ENCODE peak calls at places on chromosomes 16 and 17, in four cellular contexts. X is left lung, C is colonic mucosa, W is cardiac muscle cell. I is an unnamed sample. For H3K4me1, the result is how much of the 10 kb centered on the place peaks cover.

GRCh38 chr17:3558603-3559269 is 1.1 kb upstream of the TRPV3 start:
- DNase-seq in X (peak), C (peak), W (no peak), I (peak)

GRCh38 chr17:57985675-57985974 is 2.4 kb downstream of the VEZF1 start:
- DNase-seq in X (no peak), W (no peak), C (no peak), I (no peak)

GRCh38 chr16:26464576-26465266 is 602.0 kb upstream of the C16orf82 start:
- DNase-seq in C (no peak), W (no peak), X (no peak), I (no peak)

GRCh38 chr17:58332720-58333395 is 4.3 kb upstream of the TSPOAP1 start:
- DNase-seq in W (no peak), X (no peak), C (no peak), I (no peak)

GRCh38 chr16:25828510-25828909 is 136.8 kb downstream of the HS3ST4 start:
- DNase-seq in C (no peak), W (no peak), X (no peak), I (no peak)

GRCh38 chr17:64244165-64244564 is 18.9 kb downstream of the TEX2 start:
- DNase-seq in C (no peak), W (peak), X (no peak), I (no peak)

GRCh38 chr16:10678655-10679054 is 16.1 kb downstream of the TEKT5 start:
- DNase-seq in W (no peak), X (no peak), C (no peak), I (no peak)

GRCh38 chr16:57904101-57904500 is 66.8 kb downstream of the CNGB1 start:
- DNase-seq in X (no peak), W (no peak), C (no peak), I (no peak)

GRCh38 chr17:81903896-81904599 is 2.0 kb downstream of the NPB start:
- DNase-seq in C (no peak), X (no peak), W (no peak), I (peak)

GRCh38 chr16:84266451-84266850 is 26.6 kb upstream of the KCNG4 start:
- DNase-seq in C (peak), W (peak), X (no peak), I (no peak)

GRCh38 chr17:58576679-58577367 is 62.4 kb upstream of the MTMR4 start:
- DNase-seq in W (no peak), X (no peak), C (no peak), I (no peak)

GRCh38 chr17:14304222-14304844 is 3.5 kb downstream of the HS3ST3B1 start:
- DNase-seq in C (no peak), X (no peak), W (no peak), I (no peak)

GRCh38 chr16:23640669-23640958 is 496 bp downstream of the PALB2 start:
- DNase-seq in X (no peak), C (peak), W (no peak), I (no peak)

GRCh38 chr16:28061702-28062101 is 1.8 kb downstream of the GSG1L start:
- DNase-seq in X (no peak), W (no peak), C (no peak), I (no peak)

GRCh38 chr17:74516561-74516960 is 14.7 kb downstream of the CD300LB start:
- DNase-seq in C (peak), X (no peak), W (no peak), I (no peak)

GRCh38 chr17:9443811-9444210 is 131.8 kb downstream of the STX8 start:
- DNase-seq in X (no peak), C (no peak), W (no peak), I (no peak)

GRCh38 chr16:67198238-67198734 is 645 bp upstream of the ELMO3 start:
- DNase-seq in W (peak), C (peak), X (peak), I (peak)

GRCh38 chr16:10383626-10384025 is 2.2 kb upstream of the ATF7IP2 start:
- DNase-seq in W (no peak), X (no peak), C (no peak), I (no peak)

GRCh38 chr17:79866791-79867190 is 27.6 kb upstream of the CBX4 start:
- DNase-seq in W (no peak), X (no peak), C (no peak), I (no peak)

GRCh38 chr16:454397-454940 is 29.0 kb downstream of the RAB11FIP3 start:
- DNase-seq in C (no peak), X (no peak), W (no peak), I (no peak)

GRCh38 chr17:80025140-80025539 is 10.5 kb downstream of the TBC1D16 start:
- DNase-seq in W (peak), X (no peak), C (no peak), I (no peak)

GRCh38 chr17:58121925-58122324 is 26.3 kb upstream of the OR4D1 start:
- DNase-seq in X (no peak), C (no peak), W (no peak), I (no peak)

GRCh38 chr16:51500306-51500705 is 349.2 kb upstream of the SALL1 start:
- DNase-seq in X (no peak), C (no peak), W (no peak), I (no peak)

GRCh38 chr17:75350706-75351105 is 54.8 kb downstream of the GRB2 start:
- DNase-seq in W (no peak), C (no peak), X (no peak), I (no peak)

GRCh38 chr17:57445051-57445450 is 188.7 kb downstream of the MSI2 start:
- DNase-seq in W (peak), X (no peak), C (no peak), I (no peak)

GRCh38 chr17:59964455-59965328 is at the start of gene RNFT1:
- DNase-seq in X (peak), C (peak), W (peak), I (peak)

GRCh38 chr16:50822671-50823070 is 80.8 kb downstream of the CYLD start:
- DNase-seq in C (no peak), X (no peak), W (no peak), I (no peak)

GRCh38 chr17:59521465-59522126 is 43.8 kb upstream of the DHX40 start:
- DNase-seq in W (peak), C (peak), X (peak), I (no peak)

GRCh38 chr17:2011421-2012371 is 13.4 kb downstream of the RTN4RL1 start:
- DNase-seq in W (no peak), C (no peak), X (peak), I (no peak)

GRCh38 chr17:78669975-78670518 is 92.9 kb upstream of the DNAH17 start:
- DNase-seq in X (peak), W (no peak), C (no peak), I (peak)

GRCh38 chr17:50638851-50639767 is 4.4 kb downstream of the ABCC3 start:
- DNase-seq in W (no peak), C (peak), X (peak), I (peak)

GRCh38 chr17:70138309-70138865 is 30.9 kb upstream of the KCNJ2 start:
- DNase-seq in X (no peak), C (no peak), W (no peak), I (no peak)

GRCh38 chr16:86910146-86910805 is 331.9 kb downstream of the FOXL1 start:
- DNase-seq in W (no peak), X (no peak), C (no peak), I (no peak)

GRCh38 chr17:79922161-79922569 is 82.9 kb upstream of the CBX4 start:
- DNase-seq in C (peak), W (no peak), X (no peak), I (no peak)

GRCh38 chr17:7045492-7046126 is 1.7 kb upstream of the SLC16A11 start:
- DNase-seq in C (peak), W (peak), X (no peak), I (no peak)

GRCh38 chr16:54867302-54867832 is 63.3 kb upstream of the IRX5 start:
- DNase-seq in W (no peak), X (no peak), C (no peak), I (no peak)

GRCh38 chr16:20849587-20850390 is 43.5 kb downstream of the REXO5 start:
- DNase-seq in W (peak), X (peak), C (peak), I (no peak)

GRCh38 chr17:58321571-58322525 is 6.7 kb downstream of the TSPOAP1 start:
- DNase-seq in W (no peak), C (no peak), X (no peak), I (peak)

GRCh38 chr16:75116081-75116910 is at the start of gene LDHD:
- DNase-seq in X (peak), C (peak), W (peak), I (no peak)

DNA sequence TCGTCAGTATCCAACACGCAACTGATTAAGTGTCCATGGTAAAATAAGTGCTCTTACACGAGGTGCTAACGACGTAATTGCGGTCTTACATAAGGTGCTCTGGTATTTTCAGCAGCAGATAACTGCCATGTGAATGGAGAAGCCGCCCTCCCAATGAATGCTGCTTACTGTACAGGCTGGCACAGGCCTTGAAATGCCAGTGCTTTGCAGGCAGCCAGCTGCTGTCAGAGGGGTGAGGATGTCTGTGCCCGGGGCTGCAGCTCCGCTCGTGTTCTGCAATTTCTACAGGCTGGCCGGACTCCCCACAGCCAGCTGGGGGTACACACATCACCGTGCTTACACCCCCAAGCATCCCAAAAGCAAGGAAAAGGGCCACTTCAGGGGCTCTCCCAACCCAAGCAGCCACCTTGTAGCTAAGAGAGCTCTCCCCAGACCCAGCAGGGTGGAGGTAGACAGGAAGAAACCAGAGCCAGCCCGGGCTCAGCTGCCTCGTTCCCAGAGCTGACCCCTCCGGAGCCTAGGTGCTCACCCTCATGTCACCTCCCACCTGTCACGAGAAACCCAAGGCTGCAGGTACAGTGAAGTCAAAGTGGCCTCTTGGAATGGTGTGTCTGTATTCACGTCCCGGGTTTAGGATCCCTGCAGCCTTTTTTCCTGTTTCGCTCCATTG is 27.1 kb upstream of the RPH3AL start:
- DNase-seq in W (no peak), X (no peak), C (no peak), I (peak)
- H3K4me1 ChIP-seq in W (under half), X (under half), C (under half), I (under half)

DNA sequence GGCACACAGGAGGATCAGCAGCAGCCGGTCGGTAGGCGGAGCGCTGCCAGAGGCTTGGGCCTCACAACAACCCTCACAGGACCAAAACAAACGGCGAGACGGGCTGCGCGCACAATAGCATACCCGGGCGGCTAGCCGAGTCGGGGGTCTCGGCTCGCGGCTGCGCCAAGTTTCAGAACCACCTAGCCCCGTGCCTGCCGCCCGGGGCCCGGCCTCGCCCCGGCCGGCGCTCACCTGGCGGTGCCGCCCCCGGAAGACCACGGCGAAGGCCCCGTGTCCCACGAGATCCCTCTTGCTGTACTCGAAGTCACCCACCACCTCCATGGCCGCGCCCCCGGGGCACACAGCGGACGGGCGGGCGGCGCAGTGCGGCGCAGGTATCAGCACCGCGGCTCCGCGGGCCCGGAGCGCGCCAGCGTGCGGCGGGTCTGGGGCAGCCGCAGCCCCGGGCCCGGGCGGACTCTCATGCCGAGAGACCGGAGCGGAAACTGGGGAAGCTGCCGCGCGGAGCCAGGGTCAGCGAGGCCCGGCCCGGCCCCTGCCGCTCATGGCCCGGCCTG is 562 bp downstream of the ULK2 start:
- DNase-seq in C (peak), W (peak), X (peak), I (peak)
- TF ChIP-seq CTCF in C (no peak), W (peak), X (no peak), I (no peak)

GRCh38 chr17:77443743-77444260 is 303.0 kb downstream of the SEC14L1 start:
- DNase-seq in C (no peak), W (no peak), X (no peak), I (no peak)

GRCh38 chr17:77444653-77445029 is 303.9 kb downstream of the SEC14L1 start:
- DNase-seq in C (peak), W (no peak), X (no peak), I (no peak)

GRCh38 chr17:77445030-77445907 is 304.5 kb downstream of the SEC14L1 start:
- DNase-seq in W (no peak), X (peak), C (peak), I (no peak)

GRCh38 chr17:77446959-77447634 is 306.3 kb downstream of the SEC14L1 start:
- DNase-seq in X (no peak), C (no peak), W (no peak), I (no peak)

GRCh38 chr17:77445908-77446535 is 305.3 kb downstream of the SEC14L1 start:
- DNase-seq in X (peak), W (no peak), C (peak), I (no peak)
- H3K4me1 ChIP-seq in X (under half), W (under half), C (under half), I (under half)

DNA sequence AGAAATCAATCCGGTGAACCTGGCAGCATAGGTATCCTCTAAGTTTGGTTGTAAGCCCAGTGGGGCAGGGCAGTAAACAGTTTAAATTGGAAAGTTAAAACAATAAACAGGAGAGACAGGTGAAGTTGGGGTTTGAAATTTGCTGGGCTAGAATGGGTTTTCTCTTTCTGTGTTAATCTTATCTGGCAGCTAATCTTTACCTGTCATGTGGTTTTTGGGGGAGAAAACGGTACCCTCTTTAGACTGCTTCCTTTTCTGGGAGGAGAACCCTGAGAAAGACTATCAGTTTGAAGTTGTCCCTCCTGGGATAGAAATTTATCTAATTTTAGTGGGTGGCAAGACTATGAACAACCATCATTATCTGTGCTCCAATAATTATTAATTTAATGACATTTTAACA is 24.0 kb downstream of the CDH13 start:
- DNase-seq in W (no peak), C (no peak), X (no peak), I (no peak)
- TF ChIP-seq CTCF in W (no peak), C (no peak), X (no peak), I (no peak)

DNA sequence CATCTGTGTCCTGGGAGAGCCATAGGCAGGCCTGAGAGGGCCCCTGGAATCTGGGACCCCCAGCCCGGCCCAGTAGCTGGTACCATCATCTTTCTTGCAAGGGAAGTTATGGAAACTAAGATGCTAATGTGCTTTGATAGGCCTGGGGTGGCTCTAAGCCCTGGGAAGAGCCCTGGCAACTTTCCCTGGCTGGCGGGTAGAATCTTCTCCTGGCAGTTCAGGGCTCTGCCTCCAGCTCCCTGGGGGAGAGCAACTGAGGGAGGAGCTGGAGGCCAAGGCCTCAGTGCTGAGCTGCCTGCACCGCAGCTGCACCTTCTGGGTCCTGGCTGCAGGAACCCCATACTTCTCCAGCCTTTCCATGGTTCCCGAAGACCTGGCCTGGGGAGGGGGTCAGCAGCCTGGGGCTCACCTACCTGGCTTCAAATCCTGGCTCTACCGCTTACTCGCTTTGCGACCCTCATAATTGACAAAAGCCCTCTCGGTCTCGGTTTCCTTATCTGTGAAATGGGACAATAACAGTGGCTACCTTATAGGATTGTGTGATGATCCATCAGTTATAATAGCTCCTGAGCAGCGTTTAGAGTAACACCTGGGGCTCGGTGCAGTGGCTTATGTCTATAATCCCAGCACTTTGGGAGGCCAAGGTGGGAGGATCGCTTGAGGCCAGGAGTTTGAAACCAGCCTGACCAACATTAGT is 333.7 kb downstream of the SEC14L1 start:
- DNase-seq in W (no peak), C (no peak), X (no peak), I (no peak)
- H3K4me1 ChIP-seq in W (half or more), C (under half), X (half or more), I (half or more)

GRCh38 chr17:67281053-67281452 is 36.1 kb upstream of the HELZ start:
- DNase-seq in C (no peak), W (no peak), X (no peak), I (no peak)

GRCh38 chr17:67279115-67279514 is 34.1 kb upstream of the HELZ start:
- DNase-seq in X (no peak), C (no peak), W (no peak), I (no peak)

GRCh38 chr17:67280279-67280678 is 35.3 kb upstream of the HELZ start:
- DNase-seq in C (no peak), W (no peak), X (no peak), I (peak)

GRCh38 chr17:67283727-67284516 is 38.9 kb upstream of the HELZ start:
- DNase-seq in C (no peak), W (no peak), X (no peak), I (no peak)

GRCh38 chr17:67281736-67282135 is 36.7 kb upstream of the HELZ start:
- DNase-seq in X (no peak), C (no peak), W (no peak), I (peak)
- TF ChIP-seq CTCF in X (no peak), C (no peak), W (no peak), I (no peak)

DNA sequence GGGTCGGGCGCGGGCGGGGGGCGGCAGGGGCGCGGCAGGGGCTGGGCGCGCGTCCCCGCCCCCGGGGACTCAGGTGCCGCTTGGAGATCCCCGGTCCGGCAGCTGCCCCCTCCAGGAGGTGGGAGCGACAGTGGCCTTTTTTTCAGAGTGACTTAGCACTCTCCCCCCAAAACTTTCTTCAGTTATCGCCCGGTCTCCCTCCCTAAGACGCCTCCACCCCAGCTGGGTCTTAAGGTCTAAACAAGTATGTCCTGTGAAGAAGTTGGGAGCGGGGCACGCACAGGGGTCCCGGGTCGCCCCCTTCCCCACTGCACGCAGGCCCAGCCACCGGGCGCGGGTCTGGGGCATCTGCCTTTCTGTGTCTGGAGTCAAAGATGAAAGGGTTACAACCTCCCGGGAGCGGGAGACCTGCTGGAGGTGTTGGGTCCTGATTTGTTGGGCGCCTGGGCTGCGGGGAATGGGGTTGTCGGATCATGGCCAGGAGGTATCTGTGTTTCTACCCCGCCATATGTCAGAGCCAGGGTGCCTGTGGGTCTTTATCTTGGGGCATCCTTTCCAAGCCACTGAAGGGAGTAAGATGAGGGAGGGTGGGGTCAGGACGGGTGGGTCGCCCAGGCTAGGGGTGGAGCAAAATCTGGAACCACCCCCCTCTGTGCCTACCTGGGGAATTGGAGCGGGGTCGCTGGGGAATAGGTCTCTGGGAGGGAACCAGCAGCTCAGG is 748 bp downstream of the FMNL1 start:
- DNase-seq in C (peak), W (no peak), X (no peak), I (peak)
- H3K4me1 ChIP-seq in C (under half), W (under half), X (under half), I (under half)

DNA sequence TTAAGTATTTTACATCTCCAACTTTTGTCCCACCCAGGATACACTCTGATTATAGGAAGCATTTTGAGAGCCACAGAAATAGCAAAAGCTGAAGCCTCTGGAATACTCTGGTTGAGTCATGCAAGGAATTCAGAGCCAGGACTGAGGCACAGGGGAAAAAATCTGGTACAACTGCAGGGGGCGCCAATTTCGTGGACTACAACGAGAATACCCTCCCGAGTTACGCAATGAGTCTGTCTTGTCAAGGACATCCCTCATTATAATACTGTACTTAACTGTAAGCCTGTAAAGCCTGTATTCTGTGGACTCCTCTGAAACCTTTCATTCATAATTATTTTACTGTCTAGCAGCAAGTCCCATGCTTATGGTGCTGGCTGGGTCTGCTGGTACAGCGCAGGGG is 7.8 kb downstream of the HOXB1 start:
- DNase-seq in W (no peak), C (no peak), X (no peak), I (no peak)
- TF ChIP-seq CTCF in W (peak), C (no peak), X (no peak), I (no peak)